ENCODE peak calls at places on chromosome 9, in four cellular contexts. U is CD4-positive, alpha-beta memory T cell; B is CD8-positive, alpha-beta T cell; J is stimulated activated naive CD8-positive, alpha-beta T cell treated with anti-CD3 and anti-CD28 coated beads, Interleukin-15, amount 100 ng/mL, for 72 hours. D is an unnamed sample.

GRCh38 chr9:35553670-35554543 is 51.2 kb upstream of the TESK1 start:
- DNase-seq in J (peak; percentile 21), B (peak; percentile 18), U (peak; percentile 32), D (peak; percentile 70)

GRCh38 chr9:105710638-105711037 is 16.3 kb downstream of the TMEM38B start:
- DNase-seq in U (no peak), J (no peak), B (no peak), D (no peak)

GRCh38 chr9:92385001-92385400 is 19.4 kb downstream of the OGN start:
- DNase-seq in B (no peak), U (no peak), J (no peak), D (no peak)

GRCh38 chr9:114849450-114849849 is 43.6 kb upstream of the TNFSF15 start:
- DNase-seq in B (no peak), J (no peak), U (no peak), D (no peak)

GRCh38 chr9:29212590-29213373 is 1639.5 kb upstream of the C9orf72 start:
- DNase-seq in J (no peak), U (no peak), B (no peak), D (no peak)

GRCh38 chr9:6414291-6414690 is 1.3 kb downstream of the UHRF2 start:
- DNase-seq in J (peak; percentile 5), U (no peak), B (no peak), D (no peak)

GRCh38 chr9:36276840-36277239 is 18.6 kb upstream of the GNE start:
- DNase-seq in U (no peak), J (no peak), B (no peak), D (no peak)

GRCh38 chr9:110029815-110030480 is 178.0 kb downstream of the C9orf152 start:
- DNase-seq in U (peak; percentile 20), J (no peak), B (no peak), D (no peak)

GRCh38 chr9:106443520-106443919 is 419.4 kb upstream of the ZNF462 start:
- DNase-seq in U (no peak), B (no peak), J (no peak), D (no peak)

GRCh38 chr9:73916016-73916673 is 581.0 kb upstream of the RORB start:
- DNase-seq in J (no peak), B (no peak), U (no peak), D (peak; percentile 26)

GRCh38 chr9:127973169-127974001 is 7.4 kb downstream of the EEIG1 start:
- DNase-seq in U (no peak), B (peak; percentile 19), J (no peak), D (no peak)

GRCh38 chr9:135486267-135487065 is 6.9 kb downstream of the PPP1R26 start:
- DNase-seq in B (no peak), J (no peak), U (no peak), D (no peak)

GRCh38 chr9:93701494-93702218 is 125.3 kb downstream of the PHF2 start:
- DNase-seq in J (no peak), B (no peak), U (no peak), D (no peak)

GRCh38 chr9:121708768-121709488 is 57.5 kb downstream of the DAB2IP start:
- DNase-seq in B (no peak), J (no peak), U (no peak), D (peak; percentile 56)

GRCh38 chr9:94188246-94188645 is 70.9 kb upstream of the ZNF169 start:
- DNase-seq in J (no peak), U (no peak), B (no peak), D (no peak)

GRCh38 chr9:107782381-107782780 is 292.8 kb upstream of the KLF4 start:
- DNase-seq in J (no peak), U (no peak), B (no peak), D (no peak)

GRCh38 chr9:26975728-26976707 is 19.8 kb downstream of the IFT74 start:
- DNase-seq in J (no peak), U (no peak), B (no peak), D (peak; percentile 8)

GRCh38 chr9:127007638-127008037 is 93.1 kb downstream of the RALGPS1 start:
- DNase-seq in B (no peak), U (no peak), J (no peak), D (no peak)

GRCh38 chr9:83964973-83965349 is 15.1 kb downstream of the HNRNPK start:
- DNase-seq in U (no peak), B (no peak), J (no peak), D (no peak)

GRCh38 chr9:16458696-16459420 is 411.6 kb downstream of the BNC2 start:
- DNase-seq in B (no peak), U (no peak), J (no peak), D (no peak)

GRCh38 chr9:29514336-29514735 is 1941.1 kb upstream of the C9orf72 start:
- DNase-seq in J (no peak), U (no peak), B (no peak), D (no peak)

GRCh38 chr9:131500939-131501541 is 1.7 kb upstream of the POMT1 start:
- DNase-seq in B (peak; percentile 65), U (peak; percentile 47), J (peak; percentile 72), D (no peak)

GRCh38 chr9:116549061-116549664 is 137.9 kb upstream of the TRIM32 start:
- DNase-seq in J (no peak), U (no peak), B (no peak), D (no peak)

GRCh38 chr9:118558026-118558425 is 811.2 kb downstream of the BRINP1 start:
- DNase-seq in J (no peak), B (no peak), U (no peak), D (no peak)

GRCh38 chr9:8644571-8644970 is 845.0 kb upstream of the DMAC1 start:
- DNase-seq in J (no peak), B (no peak), U (no peak), D (no peak)

GRCh38 chr9:15357050-15357653 is 50.1 kb upstream of the TTC39B start:
- DNase-seq in J (peak; percentile 16), U (peak; percentile 4), B (peak; percentile 36), D (peak; percentile 10)

D was measured in K562.